ENCODE peak calls at places on chromosomes 7 and 10, in four cellular contexts. One of them, this sample, is unnamed. For H3K36me3, the result is how much of the 10 kb centered on the place peaks cover.

GRCh38 chr7:157488326-157488725 is 151.5 kb downstream of the DNAJB6 start:
- DNase-seq in mammary epithelial cell: no peak
- DNase-seq in OCI-LY7: no peak
- DNase-seq in transverse colon: no peak
- DNase-seq in this sample: no peak

GRCh38 chr10:23344251-23344841 is at the start of gene C10orf67:
- DNase-seq in mammary epithelial cell: peak
- DNase-seq in OCI-LY7: no peak
- DNase-seq in transverse colon: peak
- DNase-seq in this sample: no peak

GRCh38 chr7:130695840-130696239 is 9.5 kb upstream of the TSGA13 start:
- DNase-seq in mammary epithelial cell: peak
- DNase-seq in OCI-LY7: peak
- DNase-seq in transverse colon: no peak
- DNase-seq in this sample: no peak

GRCh38 chr10:74322141-74322540 is 171.1 kb downstream of the ADK start:
- DNase-seq in mammary epithelial cell: no peak
- DNase-seq in OCI-LY7: no peak
- DNase-seq in transverse colon: no peak
- DNase-seq in this sample: no peak

GRCh38 chr7:147646568-147646967 is 944.0 kb upstream of the C7orf33 start:
- DNase-seq in mammary epithelial cell: no peak
- DNase-seq in OCI-LY7: no peak
- DNase-seq in transverse colon: peak
- DNase-seq in this sample: no peak

GRCh38 chr7:133863362-133864061 is 263.6 kb upstream of the LRGUK start:
- DNase-seq in mammary epithelial cell: no peak
- DNase-seq in OCI-LY7: no peak
- DNase-seq in transverse colon: no peak
- DNase-seq in this sample: no peak

GRCh38 chr10:1292611-1293021 is 236.4 kb downstream of the WDR37 start:
- DNase-seq in mammary epithelial cell: no peak
- DNase-seq in OCI-LY7: no peak
- DNase-seq in transverse colon: no peak
- DNase-seq in this sample: no peak

GRCh38 chr10:124273141-124273540 is 145.6 kb downstream of the OAT start:
- DNase-seq in mammary epithelial cell: no peak
- DNase-seq in OCI-LY7: no peak
- DNase-seq in transverse colon: no peak
- DNase-seq in this sample: no peak

GRCh38 chr7:121288894-121289293 is 39.9 kb upstream of the WNT16 start:
- DNase-seq in mammary epithelial cell: peak
- DNase-seq in OCI-LY7: no peak
- DNase-seq in transverse colon: no peak
- DNase-seq in this sample: peak

GRCh38 chr7:100035865-100036264 is 13.7 kb upstream of the ZSCAN21 start:
- DNase-seq in mammary epithelial cell: no peak
- DNase-seq in OCI-LY7: no peak
- DNase-seq in transverse colon: no peak
- DNase-seq in this sample: no peak

GRCh38 chr7:151607464-151607867 is 87.8 kb upstream of the RHEB start:
- DNase-seq in mammary epithelial cell: peak
- DNase-seq in OCI-LY7: no peak
- DNase-seq in transverse colon: no peak
- DNase-seq in this sample: no peak

GRCh38 chr10:112804036-112804435 is 146.0 kb upstream of the TCF7L2 start:
- DNase-seq in mammary epithelial cell: no peak
- DNase-seq in OCI-LY7: no peak
- DNase-seq in transverse colon: peak
- DNase-seq in this sample: no peak

GRCh38 chr10:131730771-131731497 is 169.9 kb upstream of the PPP2R2D start:
- DNase-seq in mammary epithelial cell: no peak
- DNase-seq in OCI-LY7: no peak
- DNase-seq in transverse colon: no peak
- DNase-seq in this sample: no peak

GRCh38 chr7:22433710-22434460 is 66.1 kb downstream of the STEAP1B start:
- DNase-seq in mammary epithelial cell: peak
- DNase-seq in OCI-LY7: peak
- DNase-seq in transverse colon: no peak
- DNase-seq in this sample: no peak

GRCh38 chr10:101775273-101776131 is at the start of gene FGF8:
- DNase-seq in mammary epithelial cell: no peak
- DNase-seq in OCI-LY7: no peak
- DNase-seq in transverse colon: no peak
- DNase-seq in this sample: no peak

GRCh38 chr7:33905389-33906032 is at the start of gene BMPER:
- DNase-seq in mammary epithelial cell: peak
- DNase-seq in OCI-LY7: no peak
- DNase-seq in transverse colon: peak
- DNase-seq in this sample: no peak
- H3K4me3 ChIP-seq in mammary epithelial cell: peak
- H3K4me3 ChIP-seq in OCI-LY7: no peak
- H3K4me3 ChIP-seq in transverse colon: peak
- H3K4me3 ChIP-seq in this sample: peak

GRCh38 chr7:91636129-91636724 is 244.3 kb downstream of the MTERF1 start:
- DNase-seq in mammary epithelial cell: peak
- DNase-seq in OCI-LY7: peak
- DNase-seq in transverse colon: no peak
- DNase-seq in this sample: no peak
- TF ChIP-seq CTCF in mammary epithelial cell: peak
- TF ChIP-seq CTCF in OCI-LY7: peak
- TF ChIP-seq CTCF in transverse colon: peak
- TF ChIP-seq CTCF in this sample: peak

GRCh38 chr7:44764665-44765578 is 16.3 kb downstream of the ZMIZ2 start:
- DNase-seq in mammary epithelial cell: no peak
- DNase-seq in OCI-LY7: no peak
- DNase-seq in transverse colon: no peak
- DNase-seq in this sample: no peak

GRCh38 chr7:44767134-44767911 is 18.7 kb downstream of the ZMIZ2 start:
- DNase-seq in mammary epithelial cell: no peak
- DNase-seq in OCI-LY7: no peak
- DNase-seq in transverse colon: no peak
- DNase-seq in this sample: no peak

GRCh38 chr7:44766416-44766801 is 17.8 kb downstream of the ZMIZ2 start:
- DNase-seq in mammary epithelial cell: no peak
- DNase-seq in OCI-LY7: no peak
- DNase-seq in transverse colon: no peak
- DNase-seq in this sample: no peak

GRCh38 chr7:44764081-44764480 is 15.4 kb downstream of the ZMIZ2 start:
- DNase-seq in mammary epithelial cell: no peak
- DNase-seq in OCI-LY7: no peak
- DNase-seq in transverse colon: no peak
- DNase-seq in this sample: no peak

GRCh38 chr7:44765579-44766415 is 17.1 kb downstream of the ZMIZ2 start:
- DNase-seq in mammary epithelial cell: no peak
- DNase-seq in OCI-LY7: no peak
- DNase-seq in transverse colon: no peak
- DNase-seq in this sample: no peak
- H3K36me3 ChIP-seq in mammary epithelial cell: under half
- H3K36me3 ChIP-seq in OCI-LY7: half or more
- H3K36me3 ChIP-seq in transverse colon: under half
- H3K36me3 ChIP-seq in this sample: under half

DNA sequence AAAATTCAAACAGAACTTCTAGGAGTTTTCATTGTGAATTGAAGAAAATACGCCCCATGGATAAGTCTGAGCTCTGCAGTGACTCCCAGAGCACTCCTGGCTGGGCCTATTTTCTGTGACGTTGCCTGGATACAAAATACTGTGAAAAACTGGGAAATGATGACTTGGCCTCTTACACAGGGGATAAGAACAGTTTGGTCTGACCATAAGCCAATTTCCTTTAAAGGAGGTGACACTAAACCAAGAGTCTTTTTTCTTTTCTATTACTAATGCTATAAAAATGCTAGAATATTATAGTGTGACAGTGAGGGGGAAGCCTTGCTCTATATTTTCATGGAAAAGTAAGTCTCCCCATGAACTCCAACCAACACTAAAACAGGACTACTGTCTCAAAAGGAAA is 45.6 kb downstream of the MYOF start:
- DNase-seq in mammary epithelial cell: peak
- DNase-seq in OCI-LY7: no peak
- DNase-seq in transverse colon: peak
- DNase-seq in this sample: peak
- H3K4me3 ChIP-seq in mammary epithelial cell: peak
- H3K4me3 ChIP-seq in OCI-LY7: no peak
- H3K4me3 ChIP-seq in transverse colon: no peak
- H3K4me3 ChIP-seq in this sample: no peak

GRCh38 chr10:114753126-114753525 is 68.5 kb upstream of the FHIP2A start:
- DNase-seq in mammary epithelial cell: no peak
- DNase-seq in OCI-LY7: no peak
- DNase-seq in transverse colon: no peak
- DNase-seq in this sample: no peak
- TF ChIP-seq CTCF in mammary epithelial cell: no peak
- TF ChIP-seq CTCF in OCI-LY7: no peak
- TF ChIP-seq CTCF in transverse colon: no peak
- TF ChIP-seq CTCF in this sample: no peak

GRCh38 chr7:66558201-66558641 is 70.5 kb upstream of the KCTD7 start:
- DNase-seq in mammary epithelial cell: no peak
- DNase-seq in OCI-LY7: no peak
- DNase-seq in transverse colon: no peak
- DNase-seq in this sample: no peak
- H3K36me3 ChIP-seq in mammary epithelial cell: under half
- H3K36me3 ChIP-seq in OCI-LY7: half or more
- H3K36me3 ChIP-seq in transverse colon: under half
- H3K36me3 ChIP-seq in this sample: under half

DNA sequence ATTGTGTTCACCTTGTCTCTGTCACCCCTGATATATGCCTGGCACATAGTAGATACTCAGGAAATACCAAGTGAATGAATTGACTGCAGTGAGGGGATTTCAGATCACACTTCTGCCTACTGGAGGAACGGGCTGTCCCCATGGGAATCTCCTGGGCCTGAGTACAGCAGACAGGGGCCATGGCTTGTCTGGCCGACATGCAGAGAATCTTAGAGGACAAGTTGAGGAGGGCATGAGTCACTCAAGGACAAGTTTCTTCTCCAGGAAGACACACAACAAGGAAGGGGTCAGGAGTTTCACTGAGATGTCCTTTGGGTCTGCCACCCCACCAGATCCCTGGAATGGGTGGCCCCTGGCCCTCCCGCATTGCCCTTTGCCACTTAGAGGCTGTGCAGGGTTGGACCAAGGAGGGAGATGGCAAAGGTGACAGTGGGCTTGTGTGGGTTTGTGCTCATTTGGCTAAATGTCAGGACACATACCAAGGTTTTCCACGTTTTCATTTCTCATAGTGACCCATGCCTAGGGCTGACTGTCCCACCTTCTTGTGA is 20.8 kb downstream of the PLPP4 start:
- DNase-seq in mammary epithelial cell: no peak
- DNase-seq in OCI-LY7: no peak
- DNase-seq in transverse colon: no peak
- DNase-seq in this sample: no peak
- H3K4me3 ChIP-seq in mammary epithelial cell: no peak
- H3K4me3 ChIP-seq in OCI-LY7: no peak
- H3K4me3 ChIP-seq in transverse colon: no peak
- H3K4me3 ChIP-seq in this sample: no peak

DNA sequence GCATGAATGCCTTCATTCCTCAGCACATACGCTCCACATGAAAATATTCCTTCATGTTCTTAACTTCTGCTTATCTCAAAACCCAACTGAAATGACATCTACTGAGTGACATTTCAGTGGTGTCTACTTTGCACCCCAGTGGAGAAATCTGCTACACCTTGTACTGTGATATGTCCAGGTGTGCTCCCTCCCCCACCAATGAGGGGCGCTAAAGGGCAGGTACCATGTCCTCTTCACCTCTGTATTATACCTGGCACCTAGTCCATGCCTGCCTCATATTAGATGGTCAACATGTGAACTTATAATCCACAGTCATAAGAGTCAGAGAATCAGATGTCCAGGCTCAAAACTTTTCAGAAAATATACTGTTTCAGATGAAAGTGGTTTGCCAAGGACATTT is 2.1 kb downstream of the PAXIP1 start:
- DNase-seq in mammary epithelial cell: no peak
- DNase-seq in OCI-LY7: peak
- DNase-seq in transverse colon: peak
- DNase-seq in this sample: no peak
- TF ChIP-seq CTCF in mammary epithelial cell: peak
- TF ChIP-seq CTCF in OCI-LY7: peak
- TF ChIP-seq CTCF in transverse colon: no peak
- TF ChIP-seq CTCF in this sample: no peak